ENCODE peak calls at places on chromosomes 16 and 17, in seven cellular contexts. G is fibroblast of mammary gland, U is uterus, I is esophagus squamous epithelium, B is bronchial epithelial cell, R is colonic mucosa, P is BE2C. C is an unnamed sample.

GRCh38 chr16:87556941-87557459 is 45.3 kb upstream of the JPH3 start:
- DNase-seq in B (no peak), U (peak), R (peak), G (no peak), P (peak), I (no peak), C (peak)

GRCh38 chr17:36590082-36590481 is 1.6 kb upstream of the DHRS11 start:
- DNase-seq in B (no peak), R (no peak), I (no peak), U (no peak), P (no peak), G (peak), C (peak)

GRCh38 chr17:63543822-63544420 is 6.4 kb upstream of the DCAF7 start:
- DNase-seq in I (no peak), P (no peak), U (no peak), B (no peak), G (no peak), R (no peak), C (no peak)

GRCh38 chr17:63419949-63420867 is 25.9 kb downstream of the CYB561 start:
- DNase-seq in P (no peak), B (no peak), G (no peak), I (no peak), U (no peak), R (no peak), C (no peak)

GRCh38 chr16:89485701-89486246 is 4.6 kb downstream of the ANKRD11 start:
- DNase-seq in B (no peak), U (no peak), I (no peak), P (no peak), R (no peak), G (no peak), C (peak)

GRCh38 chr17:79672496-79672895 is 58.2 kb upstream of the ENPP7 start:
- DNase-seq in R (no peak), B (no peak), U (no peak), I (no peak), G (no peak), P (no peak), C (no peak)

GRCh38 chr16:57747091-57747490 is 11.5 kb downstream of the KATNB1 start:
- DNase-seq in B (no peak), I (no peak), P (no peak), G (no peak), R (no peak), U (no peak), C (no peak)

GRCh38 chr17:57451126-57451690 is 194.9 kb downstream of the MSI2 start:
- DNase-seq in R (no peak), P (no peak), G (no peak), U (no peak), I (no peak), B (no peak), C (no peak)

GRCh38 chr17:38608648-38609047 is 2.9 kb upstream of the SRCIN1 start:
- DNase-seq in G (no peak), B (peak), R (peak), I (no peak), U (no peak), P (no peak), C (no peak)

GRCh38 chr17:9313346-9313745 is 262.3 kb downstream of the STX8 start:
- DNase-seq in U (no peak), R (no peak), B (no peak), P (no peak), I (no peak), G (no peak), C (no peak)

GRCh38 chr16:54651851-54652770 is 278.6 kb upstream of the IRX5 start:
- DNase-seq in B (peak), G (peak), P (no peak), I (no peak), U (no peak), R (no peak), C (no peak)

GRCh38 chr16:12059216-12059769 is 82.8 kb downstream of the SNX29 start:
- DNase-seq in I (no peak), B (no peak), P (no peak), R (no peak), U (no peak), G (no peak), C (no peak)

GRCh38 chr17:42118545-42118944 is 2.6 kb downstream of the KAT2A start:
- DNase-seq in P (peak), U (no peak), B (peak), I (no peak), G (peak), R (no peak), C (peak)

GRCh38 chr17:7204828-7205461 is 14.7 kb downstream of the DLG4 start:
- DNase-seq in R (peak), G (peak), I (peak), U (peak), B (peak), P (peak), C (peak)

GRCh38 chr16:3152022-3152272 is 17.1 kb downstream of the ZNF213 start:
- DNase-seq in G (no peak), R (no peak), U (no peak), B (no peak), I (no peak), P (no peak), C (no peak)

GRCh38 chr17:81171941-81172340 is 5.9 kb upstream of the AATK start:
- DNase-seq in R (no peak), B (no peak), G (peak), I (no peak), U (no peak), P (no peak), C (peak)

GRCh38 chr16:72927199-72928088 is 120.5 kb downstream of the ZFHX3 start:
- DNase-seq in P (peak), R (no peak), B (peak), G (peak), U (peak), I (no peak), C (peak)

GRCh38 chr17:10177921-10178788 is 20.3 kb downstream of the GAS7 start:
- DNase-seq in I (no peak), P (no peak), B (no peak), U (no peak), R (no peak), G (peak), C (peak)

GRCh38 chr17:41915566-41915965 is 3.2 kb downstream of the ACLY start:
- DNase-seq in U (no peak), B (peak), I (no peak), P (no peak), R (no peak), G (peak), C (no peak)

GRCh38 chr16:14196011-14196410 is 124.9 kb downstream of the MRTFB start:
- DNase-seq in G (no peak), R (no peak), B (no peak), U (no peak), P (no peak), I (no peak), C (peak)

GRCh38 chr16:57918994-57919393 is 51.9 kb downstream of the CNGB1 start:
- DNase-seq in P (no peak), I (no peak), G (no peak), B (no peak), U (no peak), R (no peak), C (no peak)

GRCh38 chr16:88755745-88756443 is 29.1 kb downstream of the PIEZO1 start:
- DNase-seq in G (no peak), U (no peak), B (no peak), I (no peak), R (no peak), P (no peak), C (no peak)

GRCh38 chr16:86579268-86580062 is 1.1 kb downstream of the FOXL1 start:
- DNase-seq in P (no peak), U (no peak), R (no peak), G (no peak), I (no peak), B (no peak), C (no peak)

GRCh38 chr17:80826955-80827645 is 164.5 kb upstream of the CHMP6 start:
- DNase-seq in P (peak), I (no peak), B (peak), G (peak), U (peak), R (no peak), C (peak)

GRCh38 chr16:87702325-87702811 is 63.4 kb downstream of the KLHDC4 start:
- DNase-seq in G (peak), B (no peak), R (no peak), I (no peak), U (no peak), P (peak), C (peak)

GRCh38 chr16:27826081-27826892 is 237.2 kb downstream of the GSG1L start:
- DNase-seq in G (no peak), R (no peak), P (no peak), I (no peak), U (no peak), B (no peak), C (no peak)

GRCh38 chr16:21277927-21278706 is at the start of gene CRYM:
- DNase-seq in P (peak), R (peak), U (peak), G (peak), B (peak), I (no peak), C (no peak)

GRCh38 chr17:76585649-76586593 is at the start of gene ST6GALNAC2:
- DNase-seq in B (peak), I (no peak), P (peak), R (peak), U (peak), G (no peak), C (peak)

GRCh38 chr16:58963479-58963878 is 229.4 kb upstream of the GOT2 start:
- DNase-seq in P (no peak), B (no peak), U (no peak), G (no peak), I (no peak), R (no peak), C (no peak)

GRCh38 chr17:3683054-3683511 is 12.9 kb downstream of the P2RX5 start:
- DNase-seq in U (no peak), G (peak), I (no peak), B (no peak), R (no peak), P (peak), C (peak)

GRCh38 chr17:38982858-38983746 is 15.9 kb upstream of the FBXO47 start:
- DNase-seq in U (peak), P (peak), B (peak), R (peak), I (no peak), G (peak), C (peak)

GRCh38 chr17:50687200-50688066 is 20.3 kb downstream of the ANKRD40 start:
- DNase-seq in U (peak), P (peak), I (no peak), G (peak), B (no peak), R (no peak), C (no peak)

GRCh38 chr16:88569614-88569984 is 604 bp upstream of the ZC3H18 start:
- DNase-seq in I (no peak), P (no peak), G (peak), U (no peak), R (no peak), B (no peak), C (peak)

GRCh38 chr16:27264151-27264550 is 4.4 kb downstream of the NSMCE1 start:
- DNase-seq in G (peak), P (no peak), I (no peak), B (peak), R (no peak), U (peak), C (peak)

GRCh38 chr16:55478827-55479559 is at the start of gene MMP2:
- DNase-seq in G (peak), U (peak), R (peak), B (no peak), P (peak), I (no peak), C (peak)

GRCh38 chr17:12296120-12296727 is 275.5 kb downstream of the MAP2K4 start:
- DNase-seq in I (no peak), P (no peak), G (peak), R (no peak), B (no peak), U (no peak), C (no peak)

GRCh38 chr17:76492989-76493501 is 8.2 kb downstream of the RHBDF2 start:
- DNase-seq in U (peak), B (peak), G (peak), I (no peak), R (peak), P (no peak), C (peak)

DNA sequence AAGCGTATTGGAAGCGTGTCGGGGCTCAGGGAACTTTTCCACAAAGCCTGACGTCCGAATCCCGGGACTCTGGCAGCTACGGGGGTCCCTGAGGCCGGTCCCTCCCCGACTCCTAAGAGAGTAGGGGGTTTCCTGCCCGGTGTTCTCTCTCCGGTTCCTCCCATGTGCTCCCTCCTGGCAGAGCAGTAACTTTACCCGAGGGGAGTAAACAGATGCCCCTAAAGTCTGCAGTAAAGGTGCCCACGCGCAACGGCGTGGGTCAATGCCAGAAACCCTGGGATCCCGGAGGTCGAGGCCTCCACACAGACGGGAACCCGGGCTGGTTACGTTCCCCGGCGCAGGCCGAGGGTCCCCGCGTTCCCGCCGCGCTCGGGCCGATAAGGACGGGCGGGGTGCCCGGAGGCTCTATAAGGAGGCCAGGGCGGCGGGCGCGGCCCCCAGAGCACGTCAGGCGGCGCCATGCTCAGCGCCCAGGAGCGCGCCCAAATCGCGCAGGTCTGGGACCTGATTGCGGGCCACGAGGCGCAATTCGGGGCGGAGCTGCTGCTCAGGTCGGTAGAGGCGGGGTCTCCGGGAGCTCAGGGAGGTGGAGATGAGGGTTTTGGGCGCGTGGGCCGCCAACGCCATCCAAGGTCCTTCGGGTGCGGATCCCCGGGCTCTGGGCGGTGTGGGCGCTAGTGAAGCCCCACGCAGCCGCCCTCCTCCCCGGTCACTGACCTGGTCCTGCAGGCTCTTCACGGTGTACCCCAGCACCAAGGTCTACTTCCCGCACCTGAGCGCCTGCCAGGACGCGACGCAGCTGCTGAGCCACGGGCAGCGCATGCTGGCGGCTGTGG is at the start of gene HBM:
- DNase-seq in G (no peak), P (no peak), R (no peak), I (no peak), U (no peak), B (no peak), C (no peak)
- H3K4me3 ChIP-seq in G (peak), P (peak), R (no peak), I (no peak), U (no peak), B (no peak), C (peak)

DNA sequence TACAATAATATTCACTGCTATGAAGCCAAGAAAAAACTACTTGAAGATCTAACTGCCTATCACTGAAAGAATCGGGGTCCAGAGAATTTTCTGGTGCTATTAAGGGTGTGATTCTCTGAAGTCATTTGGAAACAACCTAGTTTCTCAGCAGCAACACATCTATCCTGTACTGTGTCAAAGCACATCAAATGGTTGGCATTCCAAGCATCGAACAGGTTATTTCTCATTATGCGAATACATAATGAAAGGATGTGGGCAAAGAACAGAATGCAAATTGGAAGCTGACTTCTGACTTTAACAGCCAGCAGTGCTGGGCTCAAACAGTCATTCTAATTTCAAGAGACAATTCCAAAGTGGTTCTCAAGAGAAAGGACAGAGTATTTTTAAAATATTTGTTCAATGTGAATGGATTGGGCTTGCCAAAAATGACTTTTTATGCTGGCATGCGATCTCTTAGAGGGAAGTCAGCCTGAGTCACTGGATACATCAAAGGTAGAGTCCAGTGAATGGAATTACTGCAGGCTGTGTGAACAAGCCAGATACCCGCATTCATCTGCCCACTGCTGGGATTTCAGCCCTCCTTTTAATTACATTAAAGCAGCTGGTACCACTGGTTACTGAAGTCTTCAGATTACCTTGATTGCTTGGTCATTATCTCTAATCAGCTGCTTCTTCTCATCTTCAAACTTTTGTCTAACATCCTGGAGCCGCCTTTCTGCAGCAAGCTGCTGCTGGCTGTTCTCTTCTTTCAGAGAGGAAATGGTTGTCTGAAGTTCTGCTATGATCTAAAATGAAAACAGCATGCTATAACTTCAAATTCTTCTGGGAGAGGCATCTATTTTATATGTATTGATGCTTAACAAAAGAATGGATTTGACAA is 181.2 kb upstream of the AXIN2 start:
- DNase-seq in P (no peak), R (no peak), B (peak), I (no peak), U (no peak), G (peak), C (no peak)
- H3K4me3 ChIP-seq in P (no peak), R (no peak), B (no peak), I (no peak), U (no peak), G (no peak), C (no peak)

GRCh38 chr16:2019500-2019899 is at the start of gene NPW:
- DNase-seq in R (no peak), G (no peak), P (peak), U (no peak), I (no peak), B (no peak), C (no peak)
- H3K4me3 ChIP-seq in R (no peak), G (no peak), P (no peak), U (no peak), I (no peak), B (no peak), C (peak)

GRCh38 chr17:74971069-74971841 is 1.3 kb downstream of the HID1 start:
- DNase-seq in B (no peak), U (no peak), P (no peak), R (no peak), G (no peak), I (no peak), C (no peak)
- H3K4me3 ChIP-seq in B (no peak), U (no peak), P (peak), R (peak), G (no peak), I (peak), C (no peak)

GRCh38 chr16:85332175-85332574 is 219.9 kb upstream of the CIBAR2 start:
- DNase-seq in R (no peak), G (no peak), U (no peak), B (no peak), I (no peak), P (no peak), C (no peak)

GRCh38 chr16:85335584-85336492 is 223.6 kb upstream of the CIBAR2 start:
- DNase-seq in R (peak), P (no peak), I (no peak), B (peak), U (no peak), G (peak), C (peak)

GRCh38 chr16:85333337-85333736 is 221.1 kb upstream of the CIBAR2 start:
- DNase-seq in R (no peak), P (no peak), B (no peak), I (no peak), U (no peak), G (no peak), C (no peak)

GRCh38 chr16:85333744-85334640 is 221.7 kb upstream of the CIBAR2 start:
- DNase-seq in B (no peak), P (no peak), G (no peak), R (no peak), I (no peak), U (no peak), C (no peak)

GRCh38 chr16:85334718-85335583 is 222.7 kb upstream of the CIBAR2 start:
- DNase-seq in G (no peak), I (no peak), R (peak), B (peak), U (no peak), P (peak), C (peak)
- H3K4me3 ChIP-seq in G (no peak), I (no peak), R (no peak), B (no peak), U (no peak), P (peak), C (no peak)

GRCh38 chr16:23182206-23182674 is 305 bp upstream of the SCNN1G start:
- DNase-seq in R (peak), I (no peak), U (peak), G (peak), B (peak), P (peak), C (peak)

GRCh38 chr16:23181506-23181905 is 1.0 kb upstream of the SCNN1G start:
- DNase-seq in P (no peak), G (no peak), R (no peak), I (no peak), B (no peak), U (no peak), C (no peak)

GRCh38 chr16:23185661-23186060 is 3.1 kb downstream of the SCNN1G start:
- DNase-seq in R (no peak), U (no peak), P (no peak), I (no peak), B (no peak), G (no peak), C (no peak)

GRCh38 chr16:23182675-23183485 is at the start of gene SCNN1G:
- DNase-seq in R (peak), I (no peak), P (no peak), G (no peak), B (no peak), U (no peak), C (no peak)

GRCh38 chr16:23183486-23183862 is 929 bp downstream of the SCNN1G start:
- DNase-seq in R (no peak), B (no peak), I (no peak), U (no peak), P (no peak), G (no peak), C (no peak)
- H3K4me3 ChIP-seq in R (peak), B (peak), I (peak), U (no peak), P (no peak), G (no peak), C (no peak)